ENCODE peak calls at places on chromosomes 16 and 17, in seven cellular contexts. F, K, C, S, A, V and O are unnamed samples.

GRCh38 chr17:44775838-44776621 is 17.2 kb downstream of the ADAM11 start:
- DNase-seq in F (no peak), K (no peak), C (no peak), S (no peak), A (no peak), V (no peak), O (no peak)

GRCh38 chr17:42247734-42248133 is 28.5 kb downstream of the STAT5B start:
- DNase-seq in F (no peak), K (no peak), C (no peak), S (peak), A (no peak), V (no peak), O (no peak)

GRCh38 chr17:58156839-58157803 is 8.9 kb downstream of the OR4D1 start:
- DNase-seq in F (peak), K (no peak), C (no peak), S (no peak), A (no peak), V (peak), O (peak)

GRCh38 chr16:22397459-22397858 is 23.0 kb upstream of the CDR2 start:
- DNase-seq in F (no peak), K (no peak), C (no peak), S (peak), A (no peak), V (no peak), O (no peak)

GRCh38 chr17:21008992-21009671 is 33.7 kb downstream of the USP22 start:
- DNase-seq in F (no peak), K (no peak), C (no peak), S (no peak), A (no peak), V (no peak), O (no peak)

GRCh38 chr17:73335591-73336503 is 24.0 kb upstream of the CDC42EP4 start:
- DNase-seq in F (no peak), K (no peak), C (peak), S (no peak), A (no peak), V (no peak), O (no peak)

GRCh38 chr17:13385481-13385907 is 216.2 kb downstream of the HS3ST3A1 start:
- DNase-seq in F (no peak), K (no peak), C (no peak), S (no peak), A (no peak), V (no peak), O (no peak)

GRCh38 chr16:67901734-67902133 is 8.7 kb downstream of the PSKH1 start:
- DNase-seq in F (no peak), K (no peak), C (no peak), S (no peak), A (no peak), V (no peak), O (no peak)

GRCh38 chr16:3946604-3947180 is 66.2 kb upstream of the CREBBP start:
- DNase-seq in F (no peak), K (no peak), C (no peak), S (no peak), A (no peak), V (no peak), O (no peak)

GRCh38 chr17:38456031-38456815 is 28.0 kb downstream of the ARHGAP23 start:
- DNase-seq in F (peak), K (no peak), C (no peak), S (no peak), A (no peak), V (no peak), O (no peak)

GRCh38 chr16:4233431-4233830 is 8.4 kb downstream of the SRL start:
- DNase-seq in F (no peak), K (no peak), C (no peak), S (no peak), A (no peak), V (no peak), O (no peak)

GRCh38 chr17:73703216-73703615 is 59.0 kb upstream of the SDK2 start:
- DNase-seq in F (no peak), K (no peak), C (no peak), S (no peak), A (no peak), V (no peak), O (no peak)

GRCh38 chr17:73711184-73711583 is 66.9 kb upstream of the SDK2 start:
- DNase-seq in F (no peak), K (no peak), C (no peak), S (no peak), A (no peak), V (no peak), O (no peak)

GRCh38 chr17:59001158-59001814 is 105.4 kb downstream of the TRIM37 start:
- DNase-seq in F (no peak), K (no peak), C (no peak), S (peak), A (no peak), V (peak), O (peak)

GRCh38 chr16:23071202-23072083 is 77.8 kb downstream of the USP31 start:
- DNase-seq in F (no peak), K (no peak), C (no peak), S (no peak), A (no peak), V (no peak), O (no peak)

GRCh38 chr17:48310748-48311213 is 119.2 kb downstream of the SKAP1 start:
- DNase-seq in F (peak), K (peak), C (peak), S (no peak), A (no peak), V (no peak), O (no peak)